ENCODE peak calls at places on chromosomes 16 and 17, in five cellular contexts. L, M, N, S and A are unnamed samples.

GRCh38 chr17:42031584-42031983 is 11.7 kb downstream of the NKIRAS2 start:
- DNase-seq in L (no peak), M (no peak), N (no peak), S (no peak), A (no peak)

GRCh38 chr16:3115561-3115960 is 3.2 kb downstream of the ZNF205 start:
- DNase-seq in M (no peak), N (no peak), L (no peak), S (no peak), A (no peak)

GRCh38 chr17:304461-304860 is 48.1 kb downstream of the RPH3AL start:
- DNase-seq in S (no peak), N (no peak), M (no peak), L (no peak), A (no peak)

GRCh38 chr17:22253007-22253406 is 560.7 kb downstream of the KCNJ18 start:
- DNase-seq in S (no peak), M (no peak), L (no peak), N (no peak), A (no peak)

GRCh38 chr16:72991211-72991610 is 56.7 kb downstream of the ZFHX3 start:
- DNase-seq in N (peak; percentile 8), M (no peak), L (no peak), S (no peak), A (no peak)

GRCh38 chr17:47654991-47655390 is 5.3 kb downstream of the KPNB1 start:
- DNase-seq in S (no peak), M (no peak), N (no peak), L (no peak), A (no peak)

GRCh38 chr16:69064789-69065313 is 40.6 kb upstream of the HAS3 start:
- DNase-seq in N (no peak), S (no peak), M (no peak), L (no peak), A (no peak)

GRCh38 chr16:56824335-56824734 is 40.7 kb upstream of the SLC12A3 start:
- DNase-seq in N (no peak), S (no peak), L (no peak), M (no peak), A (no peak)

GRCh38 chr17:50161911-50162288 is 3.9 kb upstream of the SGCA start:
- DNase-seq in L (no peak), N (no peak), S (no peak), M (no peak), A (peak; percentile 85)

GRCh38 chr16:25897677-25898076 is 205.9 kb downstream of the HS3ST4 start:
- DNase-seq in N (no peak), S (no peak), M (no peak), L (no peak), A (no peak)

GRCh38 chr17:76577876-76578275 is 7.8 kb downstream of the ST6GALNAC2 start:
- DNase-seq in S (no peak), M (no peak), L (no peak), N (no peak), A (no peak)

GRCh38 chr17:28335959-28336871 is 654 bp downstream of the TNFAIP1 start:
- DNase-seq in N (no peak), M (peak; percentile 75), L (no peak), S (no peak), A (peak; percentile 87)

GRCh38 chr17:36183001-36183810 is 6.8 kb upstream of the TBC1D3B start:
- DNase-seq in M (peak; percentile 39), L (peak; percentile 50), S (no peak), N (no peak), A (peak; percentile 91)

GRCh38 chr17:77795685-77796084 is 162.8 kb upstream of the TNRC6C start:
- DNase-seq in M (no peak), L (no peak), S (no peak), N (no peak), A (peak; percentile 28)

GRCh38 chr17:21460358-21460757 is 84.2 kb downstream of the KCNJ12 start:
- DNase-seq in M (no peak), S (no peak), L (no peak), N (no peak), A (no peak)

GRCh38 chr16:81238296-81239011 is at the start of gene BCO1:
- DNase-seq in N (no peak), L (no peak), M (no peak), S (no peak), A (peak; percentile 11)

GRCh38 chr17:3544365-3544764 is 13.2 kb downstream of the TRPV3 start:
- DNase-seq in S (no peak), L (no peak), M (no peak), N (no peak), A (no peak)

GRCh38 chr16:69494993-69495392 is 70.6 kb downstream of the CYB5B start:
- DNase-seq in L (no peak), N (no peak), S (no peak), M (peak; percentile 44), A (no peak)

GRCh38 chr16:75931970-75932369 is 205.7 kb upstream of the CPHXL start:
- DNase-seq in S (no peak), N (no peak), L (no peak), M (no peak), A (no peak)

GRCh38 chr17:44793885-44794698 is 35.3 kb downstream of the ADAM11 start:
- DNase-seq in S (no peak), L (no peak), M (no peak), N (no peak), A (peak; percentile 28)

GRCh38 chr17:17423656-17424055 is 53.1 kb upstream of the MED9 start:
- DNase-seq in M (no peak), S (no peak), N (no peak), L (no peak), A (no peak)

GRCh38 chr17:28807925-28808641 is 34.5 kb downstream of the FAM222B start:
- DNase-seq in L (no peak), M (peak; percentile 69), S (no peak), N (no peak), A (no peak)

GRCh38 chr16:51592535-51592934 is 441.5 kb upstream of the SALL1 start:
- DNase-seq in S (no peak), N (no peak), L (no peak), M (no peak), A (no peak)

GRCh38 chr17:40462343-40463121 is 19.3 kb downstream of the IGFBP4 start:
- DNase-seq in S (no peak), N (no peak), L (no peak), M (no peak), A (no peak)

GRCh38 chr17:48915459-48916282 is 7.5 kb downstream of the UBE2Z start:
- DNase-seq in N (no peak), L (peak; percentile 34), M (no peak), S (peak; percentile 74), A (no peak)

GRCh38 chr16:75252946-75253911 is 1.8 kb upstream of the BCAR1 start:
- DNase-seq in M (no peak), L (no peak), N (no peak), S (no peak), A (peak; percentile 74)

GRCh38 chr16:3501783-3502400 is 1.1 kb downstream of the CLUAP1 start:
- DNase-seq in L (no peak), N (no peak), M (no peak), S (no peak), A (peak; percentile 32)

GRCh38 chr17:3647769-3648540 is 11.4 kb downstream of the CTNS start:
- DNase-seq in S (no peak), M (peak; percentile 7), L (no peak), N (no peak), A (no peak)

GRCh38 chr17:50781167-50781566 is 13.8 kb upstream of the ANKRD40CL start:
- DNase-seq in L (no peak), S (no peak), M (no peak), N (no peak), A (no peak)

GRCh38 chr17:78132086-78132676 is 1.6 kb downstream of the TMC8 start:
- DNase-seq in S (no peak), N (peak; percentile 84), M (no peak), L (no peak), A (peak; percentile 97)

GRCh38 chr16:3283525-3284447 is 495 bp downstream of the ZNF263 start:
- DNase-seq in S (no peak), N (peak; percentile 79), M (no peak), L (no peak), A (no peak)

GRCh38 chr16:80968386-80969113 is 38.1 kb downstream of the CMC2 start:
- DNase-seq in N (no peak), L (no peak), M (no peak), S (no peak), A (no peak)

GRCh38 chr17:42577532-42578281 is at the start of gene PSMC3IP:
- DNase-seq in S (peak; percentile 76), M (peak; percentile 87), L (peak; percentile 96), N (peak; percentile 99), A (peak; percentile 97)

GRCh38 chr17:33234233-33234632 is 58.9 kb downstream of the ASIC2 start:
- DNase-seq in N (no peak), M (no peak), S (no peak), L (no peak), A (no peak)
- TF ChIP-seq POLR2AphosphoS5 in N (no peak), M (no peak), S (no peak), L (no peak), A (no peak)

DNA sequence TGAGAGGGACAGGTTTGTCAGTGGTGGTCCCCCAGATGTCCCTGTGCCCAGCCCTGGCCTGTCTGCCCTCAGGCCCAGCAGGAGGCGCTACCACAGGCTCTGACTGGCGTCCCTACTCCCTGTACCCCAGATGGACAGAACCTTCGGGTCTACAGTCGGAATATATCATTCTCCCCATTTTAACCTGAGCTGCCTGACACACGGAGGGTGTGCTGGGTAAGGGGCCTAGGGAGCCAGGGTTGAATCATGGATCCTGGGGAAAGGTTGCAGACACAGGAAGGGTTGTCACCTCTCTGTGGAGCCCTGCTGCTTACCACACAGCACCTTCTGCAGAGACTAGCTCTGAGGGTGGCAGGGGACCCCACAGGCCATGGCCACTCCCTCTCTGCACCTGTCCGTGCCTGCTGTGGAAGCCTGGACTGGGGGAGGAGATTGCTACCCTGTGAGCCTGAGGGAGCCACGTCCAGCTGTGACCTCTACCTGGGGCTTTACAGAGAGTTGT is 162.2 kb upstream of the ZNF267 start:
- DNase-seq in L (no peak), M (no peak), N (no peak), S (no peak), A (no peak)
- TF ChIP-seq POLR2AphosphoS5 in L (no peak), M (no peak), N (no peak), S (no peak), A (peak; percentile 15)

GRCh38 chr17:73261952-73262675 is 434 bp upstream of the CPSF4L start:
- DNase-seq in L (no peak), N (no peak), S (no peak), M (no peak), A (peak; percentile 82)
- TF ChIP-seq POLR2AphosphoS5 in L (no peak), N (no peak), S (no peak), M (no peak), A (no peak)

GRCh38 chr17:75459590-75460267 is 3.3 kb downstream of the TMEM94 start:
- DNase-seq in N (no peak), S (peak; percentile 41), L (no peak), M (no peak), A (no peak)

GRCh38 chr17:75456417-75457046 is at the start of gene TMEM94:
- DNase-seq in M (peak; percentile 98), S (peak; percentile 92), N (peak; percentile 98), L (peak; percentile 81), A (peak; percentile 96)

GRCh38 chr17:75455896-75456416 is 479 bp upstream of the TMEM94 start:
- DNase-seq in N (no peak), S (no peak), M (no peak), L (no peak), A (no peak)

GRCh38 chr17:75459246-75459589 is 2.8 kb downstream of the TMEM94 start:
- DNase-seq in S (no peak), M (no peak), N (no peak), L (no peak), A (no peak)

GRCh38 chr17:75457047-75457654 is 716 bp downstream of the TMEM94 start:
- DNase-seq in L (no peak), M (no peak), N (no peak), S (no peak), A (peak; percentile 80)
- TF ChIP-seq POLR2AphosphoS5 in L (no peak), M (no peak), N (no peak), S (no peak), A (no peak)

GRCh38 chr17:81556175-81556691 is 4.1 kb upstream of the FAAP100 start:
- DNase-seq in S (no peak), M (no peak), N (no peak), L (no peak), A (no peak)
- TF ChIP-seq POLR2AphosphoS5 in S (no peak), M (no peak), N (no peak), L (no peak), A (peak; percentile 6)